ENCODE peak calls at places on chromosome 9, in four cellular contexts. N, R, K and P are unnamed samples.

GRCh38 chr9:137570566-137570965 is 8.2 kb downstream of the DPH7 start:
- DNase-seq in N (no peak), R (no peak), K (no peak), P (no peak)

GRCh38 chr9:36855443-36856315 is 178.4 kb downstream of the PAX5 start:
- DNase-seq in N (peak), R (no peak), K (peak), P (no peak)

GRCh38 chr9:114898741-114899140 is 31.6 kb downstream of the TNFSF8 start:
- DNase-seq in N (peak), R (no peak), K (no peak), P (no peak)

GRCh38 chr9:136483589-136484152 is 831 bp upstream of the SEC16A start:
- DNase-seq in N (peak), R (peak), K (peak), P (peak)

GRCh38 chr9:4424891-4425290 is 65.4 kb upstream of the SLC1A1 start:
- DNase-seq in N (no peak), R (no peak), K (no peak), P (peak)

GRCh38 chr9:94097788-94098413 is 13.6 kb downstream of the PTPDC1 start:
- DNase-seq in N (peak), R (peak), K (peak), P (peak)

GRCh38 chr9:132957805-132958204 is 13.4 kb upstream of the TSC1 start:
- DNase-seq in N (no peak), R (no peak), K (no peak), P (no peak)

GRCh38 chr9:2072752-2073405 is 57.7 kb downstream of the SMARCA2 start:
- DNase-seq in N (no peak), R (no peak), K (no peak), P (no peak)

GRCh38 chr9:124660341-124660801 is 110.7 kb downstream of the NR6A1 start:
- DNase-seq in N (peak), R (peak), K (peak), P (peak)

GRCh38 chr9:123957731-123958130 is 27.8 kb upstream of the DENND1A start:
- DNase-seq in N (no peak), R (no peak), K (no peak), P (peak)

GRCh38 chr9:100602302-100602930 is 24.5 kb downstream of the CAVIN4 start:
- DNase-seq in N (peak), R (peak), K (peak), P (peak)

GRCh38 chr9:136661641-136662325 is 933 bp upstream of the EGFL7 start:
- DNase-seq in N (no peak), R (no peak), K (no peak), P (no peak)

GRCh38 chr9:127741831-127742434 is 6.8 kb upstream of the TOR2A start:
- DNase-seq in N (peak), R (peak), K (no peak), P (peak)

GRCh38 chr9:33506626-33507370 is 17.3 kb upstream of the ANKRD18B start:
- DNase-seq in N (peak), R (peak), K (peak), P (peak)

GRCh38 chr9:98074119-98074990 is 17.8 kb downstream of the NANS start:
- DNase-seq in N (peak), R (peak), K (no peak), P (peak)

GRCh38 chr9:108812388-108812787 is 43.4 kb downstream of the ACTL7B start:
- DNase-seq in N (no peak), R (no peak), K (no peak), P (no peak)